ENCODE peak calls at places on chromosomes 16 and 17, in seven cellular contexts. One of them, this sample, is unnamed.

GRCh38 chr16:82264781-82265180 is 94.8 kb upstream of the MPHOSPH6 start:
- DNase-seq in heart left ventricle: no peak
- DNase-seq in CD4-positive, alpha-beta memory T cell: no peak
- DNase-seq in CD8-positive, alpha-beta memory T cell: no peak
- DNase-seq in ovary: no peak
- DNase-seq in tibial nerve: no peak
- DNase-seq in testis: no peak
- DNase-seq in this sample: no peak

GRCh38 chr16:83615981-83616380 is 191.8 kb upstream of the HSBP1 start:
- DNase-seq in heart left ventricle: no peak
- DNase-seq in CD4-positive, alpha-beta memory T cell: no peak
- DNase-seq in CD8-positive, alpha-beta memory T cell: no peak
- DNase-seq in ovary: no peak
- DNase-seq in tibial nerve: no peak
- DNase-seq in testis: no peak
- DNase-seq in this sample: no peak

GRCh38 chr16:3591991-3592390 is 14.8 kb upstream of the NLRC3 start:
- DNase-seq in heart left ventricle: no peak
- DNase-seq in CD4-positive, alpha-beta memory T cell: no peak
- DNase-seq in CD8-positive, alpha-beta memory T cell: no peak
- DNase-seq in ovary: no peak
- DNase-seq in tibial nerve: no peak
- DNase-seq in testis: no peak
- DNase-seq in this sample: no peak

GRCh38 chr16:27385398-27385797 is 16.6 kb upstream of the IL21R start:
- DNase-seq in heart left ventricle: no peak
- DNase-seq in CD4-positive, alpha-beta memory T cell: no peak
- DNase-seq in CD8-positive, alpha-beta memory T cell: no peak
- DNase-seq in ovary: no peak
- DNase-seq in tibial nerve: no peak
- DNase-seq in testis: no peak
- DNase-seq in this sample: no peak

GRCh38 chr17:74702132-74702876 is 10.4 kb downstream of the CD300LF start:
- DNase-seq in heart left ventricle: no peak
- DNase-seq in CD4-positive, alpha-beta memory T cell: no peak
- DNase-seq in CD8-positive, alpha-beta memory T cell: no peak
- DNase-seq in ovary: no peak
- DNase-seq in tibial nerve: no peak
- DNase-seq in testis: no peak
- DNase-seq in this sample: no peak

GRCh38 chr16:3101018-3101840 is 2.1 kb upstream of the ZSCAN10 start:
- DNase-seq in heart left ventricle: no peak
- DNase-seq in CD4-positive, alpha-beta memory T cell: peak
- DNase-seq in CD8-positive, alpha-beta memory T cell: no peak
- DNase-seq in ovary: no peak
- DNase-seq in tibial nerve: no peak
- DNase-seq in testis: peak
- DNase-seq in this sample: no peak

GRCh38 chr17:44097110-44097810 is 26.2 kb downstream of the HDAC5 start:
- DNase-seq in heart left ventricle: peak
- DNase-seq in CD4-positive, alpha-beta memory T cell: peak
- DNase-seq in CD8-positive, alpha-beta memory T cell: no peak
- DNase-seq in ovary: no peak
- DNase-seq in tibial nerve: no peak
- DNase-seq in testis: no peak
- DNase-seq in this sample: no peak

GRCh38 chr17:72804949-72805348 is 287.5 kb downstream of the SLC39A11 start:
- DNase-seq in heart left ventricle: no peak
- DNase-seq in CD4-positive, alpha-beta memory T cell: no peak
- DNase-seq in CD8-positive, alpha-beta memory T cell: no peak
- DNase-seq in ovary: no peak
- DNase-seq in tibial nerve: no peak
- DNase-seq in testis: no peak
- DNase-seq in this sample: no peak

GRCh38 chr17:80030730-80031410 is 4.8 kb downstream of the TBC1D16 start:
- DNase-seq in heart left ventricle: no peak
- DNase-seq in CD4-positive, alpha-beta memory T cell: no peak
- DNase-seq in CD8-positive, alpha-beta memory T cell: no peak
- DNase-seq in ovary: no peak
- DNase-seq in tibial nerve: no peak
- DNase-seq in testis: no peak
- DNase-seq in this sample: no peak

GRCh38 chr16:84454611-84455010 is 49.8 kb downstream of the MEAK7 start:
- DNase-seq in heart left ventricle: no peak
- DNase-seq in CD4-positive, alpha-beta memory T cell: no peak
- DNase-seq in CD8-positive, alpha-beta memory T cell: no peak
- DNase-seq in ovary: no peak
- DNase-seq in tibial nerve: no peak
- DNase-seq in testis: no peak
- DNase-seq in this sample: no peak

GRCh38 chr17:72618018-72618509 is 474.4 kb downstream of the SLC39A11 start:
- DNase-seq in heart left ventricle: no peak
- DNase-seq in CD4-positive, alpha-beta memory T cell: peak
- DNase-seq in CD8-positive, alpha-beta memory T cell: peak
- DNase-seq in ovary: no peak
- DNase-seq in tibial nerve: no peak
- DNase-seq in testis: peak
- DNase-seq in this sample: no peak

GRCh38 chr16:16148755-16149154 is 74.5 kb downstream of the ABCC6 start:
- DNase-seq in heart left ventricle: no peak
- DNase-seq in CD4-positive, alpha-beta memory T cell: no peak
- DNase-seq in CD8-positive, alpha-beta memory T cell: no peak
- DNase-seq in ovary: no peak
- DNase-seq in tibial nerve: no peak
- DNase-seq in testis: no peak
- DNase-seq in this sample: no peak

GRCh38 chr17:21125862-21126261 is 902 bp upstream of the DHRS7B start:
- DNase-seq in heart left ventricle: no peak
- DNase-seq in CD4-positive, alpha-beta memory T cell: peak
- DNase-seq in CD8-positive, alpha-beta memory T cell: peak
- DNase-seq in ovary: no peak
- DNase-seq in tibial nerve: no peak
- DNase-seq in testis: no peak
- DNase-seq in this sample: no peak

GRCh38 chr17:40813804-40814203 is 8.6 kb downstream of the KRT10 start:
- DNase-seq in heart left ventricle: no peak
- DNase-seq in CD4-positive, alpha-beta memory T cell: no peak
- DNase-seq in CD8-positive, alpha-beta memory T cell: no peak
- DNase-seq in ovary: no peak
- DNase-seq in tibial nerve: no peak
- DNase-seq in testis: no peak
- DNase-seq in this sample: no peak

GRCh38 chr16:56916571-56917403 is 15.2 kb upstream of the HERPUD1 start:
- DNase-seq in heart left ventricle: no peak
- DNase-seq in CD4-positive, alpha-beta memory T cell: no peak
- DNase-seq in CD8-positive, alpha-beta memory T cell: no peak
- DNase-seq in ovary: no peak
- DNase-seq in tibial nerve: no peak
- DNase-seq in testis: no peak
- DNase-seq in this sample: peak
- H3K27ac ChIP-seq in heart left ventricle: peak
- H3K27ac ChIP-seq in CD4-positive, alpha-beta memory T cell: peak
- H3K27ac ChIP-seq in CD8-positive, alpha-beta memory T cell: no peak
- H3K27ac ChIP-seq in ovary: no peak
- H3K27ac ChIP-seq in tibial nerve: peak
- H3K27ac ChIP-seq in testis: no peak
- H3K27ac ChIP-seq in this sample: peak

GRCh38 chr17:7437369-7437863 is 1.9 kb upstream of the FGF11 start:
- DNase-seq in heart left ventricle: peak
- DNase-seq in CD4-positive, alpha-beta memory T cell: peak
- DNase-seq in CD8-positive, alpha-beta memory T cell: no peak
- DNase-seq in ovary: no peak
- DNase-seq in tibial nerve: no peak
- DNase-seq in testis: no peak
- DNase-seq in this sample: no peak
- H3K27ac ChIP-seq in heart left ventricle: peak
- H3K27ac ChIP-seq in CD4-positive, alpha-beta memory T cell: no peak
- H3K27ac ChIP-seq in CD8-positive, alpha-beta memory T cell: no peak
- H3K27ac ChIP-seq in ovary: no peak
- H3K27ac ChIP-seq in tibial nerve: peak
- H3K27ac ChIP-seq in testis: peak
- H3K27ac ChIP-seq in this sample: no peak

DNA sequence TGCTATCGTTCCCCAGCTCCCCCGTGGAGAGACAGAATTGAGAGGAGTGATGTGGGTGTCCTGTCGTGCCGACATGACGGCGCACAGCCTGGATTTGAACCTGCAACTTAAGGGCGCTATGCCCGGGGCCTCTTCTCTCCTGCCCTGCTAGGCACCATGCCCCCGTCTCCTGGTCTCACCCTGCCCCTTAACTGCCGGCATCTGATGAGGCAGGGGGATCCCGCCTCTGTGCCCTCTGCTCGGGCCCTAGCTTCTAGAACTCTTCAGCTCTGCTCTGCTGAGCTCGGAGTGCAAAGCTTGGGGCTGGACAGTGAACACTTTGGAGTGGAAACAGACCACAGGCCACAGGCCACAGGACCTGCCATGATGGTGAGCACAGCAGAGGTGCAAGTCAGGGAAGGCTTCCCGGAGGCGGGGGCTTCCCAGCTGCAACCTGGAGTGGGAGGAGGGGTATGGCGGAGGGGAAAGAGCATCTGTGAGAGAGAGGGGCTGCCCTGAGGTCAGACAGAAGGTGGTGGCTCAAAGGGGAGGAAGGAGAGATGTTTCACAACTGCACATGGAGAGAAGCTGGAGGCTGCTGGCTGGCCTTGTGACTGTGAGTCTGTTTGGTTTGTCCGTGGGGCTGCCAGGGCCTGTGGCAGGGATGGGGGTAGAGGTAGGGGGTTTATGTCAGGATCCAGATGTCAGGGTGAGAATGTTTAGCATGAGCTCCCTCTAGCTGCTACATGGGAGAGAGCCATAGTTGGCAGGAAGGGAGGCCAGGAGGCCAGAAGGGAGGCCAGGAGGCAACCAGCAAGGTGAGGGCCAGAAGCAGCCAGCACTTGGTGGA is 107.8 kb downstream of the CRLF3 start:
- DNase-seq in heart left ventricle: no peak
- DNase-seq in CD4-positive, alpha-beta memory T cell: peak
- DNase-seq in CD8-positive, alpha-beta memory T cell: no peak
- DNase-seq in ovary: no peak
- DNase-seq in tibial nerve: no peak
- DNase-seq in testis: no peak
- DNase-seq in this sample: no peak
- H3K27ac ChIP-seq in heart left ventricle: no peak
- H3K27ac ChIP-seq in CD4-positive, alpha-beta memory T cell: no peak
- H3K27ac ChIP-seq in CD8-positive, alpha-beta memory T cell: no peak
- H3K27ac ChIP-seq in ovary: no peak
- H3K27ac ChIP-seq in tibial nerve: no peak
- H3K27ac ChIP-seq in testis: no peak
- H3K27ac ChIP-seq in this sample: no peak

DNA sequence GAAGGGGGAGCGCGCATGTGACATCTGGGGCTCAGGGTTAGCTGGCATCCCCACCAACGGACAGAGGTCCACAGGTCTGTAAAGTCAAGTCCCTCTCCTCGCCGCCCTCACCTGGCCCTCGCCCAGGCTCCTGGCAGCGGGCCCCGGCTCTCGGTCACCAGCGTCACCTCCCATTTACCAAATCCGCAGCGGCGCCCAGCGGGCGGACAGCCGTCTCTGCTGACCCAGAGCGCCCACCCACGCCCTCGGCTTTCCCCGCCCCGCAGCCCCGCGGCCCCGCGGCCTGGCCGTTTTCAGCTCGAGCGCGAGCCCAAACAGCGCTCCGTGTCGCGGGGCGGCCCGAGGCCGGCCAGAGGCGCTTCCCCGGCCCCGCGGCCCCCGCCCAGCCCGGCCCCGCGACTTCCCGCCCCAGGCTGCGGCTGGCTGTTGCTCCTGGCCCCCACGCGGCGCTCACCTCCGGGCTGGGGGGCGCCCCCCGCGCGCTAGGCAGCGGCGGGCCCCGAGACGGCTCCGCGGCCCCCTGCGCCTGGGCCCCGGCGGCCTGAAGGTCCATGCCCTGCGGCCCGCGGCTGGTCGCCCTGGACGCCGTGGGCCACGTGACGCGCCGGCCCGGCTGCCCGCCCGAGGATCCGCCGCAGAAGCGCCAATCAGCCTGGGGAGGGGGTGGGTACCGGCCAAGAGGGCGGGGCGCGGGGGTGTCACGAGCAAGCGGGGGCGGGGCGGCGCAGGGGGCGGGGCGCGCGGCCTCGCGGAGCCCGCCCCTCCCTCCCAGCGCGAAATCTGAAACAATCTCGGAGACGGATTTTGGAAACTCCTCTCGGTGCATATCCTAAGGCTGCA is at the start of gene COPRS:
- DNase-seq in heart left ventricle: peak
- DNase-seq in CD4-positive, alpha-beta memory T cell: peak
- DNase-seq in CD8-positive, alpha-beta memory T cell: peak
- DNase-seq in ovary: peak
- DNase-seq in tibial nerve: peak
- DNase-seq in testis: peak
- DNase-seq in this sample: peak
- H3K27ac ChIP-seq in heart left ventricle: peak
- H3K27ac ChIP-seq in CD4-positive, alpha-beta memory T cell: peak
- H3K27ac ChIP-seq in CD8-positive, alpha-beta memory T cell: no peak
- H3K27ac ChIP-seq in ovary: no peak
- H3K27ac ChIP-seq in tibial nerve: peak
- H3K27ac ChIP-seq in testis: peak
- H3K27ac ChIP-seq in this sample: peak

DNA sequence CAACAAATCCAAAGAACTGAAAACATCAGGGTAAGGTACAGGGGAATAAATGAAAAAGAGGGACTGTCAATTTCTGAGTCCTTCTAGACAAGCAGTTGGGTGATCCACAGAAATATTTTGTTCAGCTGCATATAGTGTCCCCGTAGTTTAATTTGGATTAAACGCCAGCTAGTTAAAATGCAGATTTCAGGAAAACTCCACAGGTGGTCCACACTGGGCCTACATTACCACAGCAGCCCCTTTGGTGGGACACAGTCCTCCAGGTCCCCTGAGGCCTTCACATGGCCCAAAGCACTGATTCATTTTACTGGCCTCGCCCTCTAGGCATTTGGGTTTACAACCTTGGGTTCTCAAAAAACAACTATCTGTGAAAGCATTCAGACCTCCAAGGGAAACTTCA is 4.6 kb downstream of the ARHGAP17 start:
- DNase-seq in heart left ventricle: no peak
- DNase-seq in CD4-positive, alpha-beta memory T cell: no peak
- DNase-seq in CD8-positive, alpha-beta memory T cell: no peak
- DNase-seq in ovary: no peak
- DNase-seq in tibial nerve: no peak
- DNase-seq in testis: no peak
- DNase-seq in this sample: no peak
- H3K27ac ChIP-seq in heart left ventricle: peak
- H3K27ac ChIP-seq in CD4-positive, alpha-beta memory T cell: no peak
- H3K27ac ChIP-seq in CD8-positive, alpha-beta memory T cell: no peak
- H3K27ac ChIP-seq in ovary: no peak
- H3K27ac ChIP-seq in tibial nerve: peak
- H3K27ac ChIP-seq in testis: no peak
- H3K27ac ChIP-seq in this sample: no peak

This sample was measured in substantia nigra.